ENCODE peak calls at places on chromosome 21, in eight cellular contexts. One of them, this sample, is unnamed.

GRCh38 chr21:33359446-33359845 is 34.7 kb downstream of the IFNAR1 start:
- DNase-seq in heart right ventricle: no peak
- DNase-seq in sigmoid colon: no peak
- DNase-seq in hepatocyte: no peak
- DNase-seq in GM12864: no peak
- DNase-seq in GM23338: no peak
- DNase-seq in prostate gland: no peak
- DNase-seq in cardiac muscle cell: no peak
- DNase-seq in this sample: no peak

GRCh38 chr21:46156678-46157077 is 1.3 kb upstream of the FTCD start:
- DNase-seq in heart right ventricle: no peak
- DNase-seq in sigmoid colon: no peak
- DNase-seq in hepatocyte: no peak
- DNase-seq in GM12864: no peak
- DNase-seq in GM23338: no peak
- DNase-seq in prostate gland: no peak
- DNase-seq in cardiac muscle cell: no peak
- DNase-seq in this sample: no peak

GRCh38 chr21:36681117-36681631 is 17.7 kb upstream of the SIM2 start:
- DNase-seq in heart right ventricle: no peak
- DNase-seq in sigmoid colon: no peak
- DNase-seq in hepatocyte: no peak
- DNase-seq in GM12864: no peak
- DNase-seq in GM23338: no peak
- DNase-seq in prostate gland: no peak
- DNase-seq in cardiac muscle cell: no peak
- DNase-seq in this sample: no peak

GRCh38 chr21:33185852-33186251 is 43.9 kb upstream of the IFNAR2 start:
- DNase-seq in heart right ventricle: no peak
- DNase-seq in sigmoid colon: no peak
- DNase-seq in hepatocyte: no peak
- DNase-seq in GM12864: no peak
- DNase-seq in GM23338: no peak
- DNase-seq in prostate gland: no peak
- DNase-seq in cardiac muscle cell: no peak
- DNase-seq in this sample: no peak

GRCh38 chr21:36350282-36350910 is 30.4 kb downstream of the MORC3 start:
- DNase-seq in heart right ventricle: no peak
- DNase-seq in sigmoid colon: no peak
- DNase-seq in hepatocyte: no peak
- DNase-seq in GM12864: no peak
- DNase-seq in GM23338: no peak
- DNase-seq in prostate gland: no peak
- DNase-seq in cardiac muscle cell: peak
- DNase-seq in this sample: no peak

GRCh38 chr21:40620386-40621145 is 226.4 kb downstream of the DSCAM start:
- DNase-seq in heart right ventricle: no peak
- DNase-seq in sigmoid colon: no peak
- DNase-seq in hepatocyte: no peak
- DNase-seq in GM12864: no peak
- DNase-seq in GM23338: no peak
- DNase-seq in prostate gland: no peak
- DNase-seq in cardiac muscle cell: no peak
- DNase-seq in this sample: no peak

GRCh38 chr21:46060596-46061061 is 37.3 kb upstream of the COL6A2 start:
- DNase-seq in heart right ventricle: peak
- DNase-seq in sigmoid colon: peak
- DNase-seq in hepatocyte: peak
- DNase-seq in GM12864: no peak
- DNase-seq in GM23338: no peak
- DNase-seq in prostate gland: no peak
- DNase-seq in cardiac muscle cell: peak
- DNase-seq in this sample: peak

GRCh38 chr21:21547368-21547953 is 549.3 kb downstream of the NCAM2 start:
- DNase-seq in heart right ventricle: no peak
- DNase-seq in sigmoid colon: no peak
- DNase-seq in hepatocyte: no peak
- DNase-seq in GM12864: no peak
- DNase-seq in GM23338: no peak
- DNase-seq in prostate gland: no peak
- DNase-seq in cardiac muscle cell: peak
- DNase-seq in this sample: no peak

GRCh38 chr21:26840206-26840605 is 5.0 kb downstream of the ADAMTS1 start:
- DNase-seq in heart right ventricle: peak
- DNase-seq in sigmoid colon: no peak
- DNase-seq in hepatocyte: no peak
- DNase-seq in GM12864: no peak
- DNase-seq in GM23338: no peak
- DNase-seq in prostate gland: no peak
- DNase-seq in cardiac muscle cell: peak
- DNase-seq in this sample: no peak

GRCh38 chr21:45637883-45638282 is 5.6 kb upstream of the PCBP3 start:
- DNase-seq in heart right ventricle: no peak
- DNase-seq in sigmoid colon: no peak
- DNase-seq in hepatocyte: no peak
- DNase-seq in GM12864: no peak
- DNase-seq in GM23338: peak
- DNase-seq in prostate gland: no peak
- DNase-seq in cardiac muscle cell: no peak
- DNase-seq in this sample: no peak

GRCh38 chr21:36461918-36462486 is 17.9 kb downstream of the CLDN14 start:
- DNase-seq in heart right ventricle: no peak
- DNase-seq in sigmoid colon: no peak
- DNase-seq in hepatocyte: no peak
- DNase-seq in GM12864: no peak
- DNase-seq in GM23338: peak
- DNase-seq in prostate gland: no peak
- DNase-seq in cardiac muscle cell: no peak
- DNase-seq in this sample: no peak

GRCh38 chr21:23624281-23624680 is 1983.0 kb downstream of the MRPL39 start:
- DNase-seq in heart right ventricle: peak
- DNase-seq in sigmoid colon: no peak
- DNase-seq in hepatocyte: no peak
- DNase-seq in GM12864: no peak
- DNase-seq in GM23338: no peak
- DNase-seq in prostate gland: no peak
- DNase-seq in cardiac muscle cell: no peak
- DNase-seq in this sample: no peak

GRCh38 chr21:46112731-46113215 is 14.9 kb downstream of the COL6A2 start:
- DNase-seq in heart right ventricle: peak
- DNase-seq in sigmoid colon: peak
- DNase-seq in hepatocyte: no peak
- DNase-seq in GM12864: no peak
- DNase-seq in GM23338: no peak
- DNase-seq in prostate gland: no peak
- DNase-seq in cardiac muscle cell: no peak
- DNase-seq in this sample: no peak

GRCh38 chr21:27406297-27407009 is 439.6 kb upstream of the ADAMTS5 start:
- DNase-seq in heart right ventricle: no peak
- DNase-seq in sigmoid colon: no peak
- DNase-seq in hepatocyte: no peak
- DNase-seq in GM12864: no peak
- DNase-seq in GM23338: no peak
- DNase-seq in prostate gland: no peak
- DNase-seq in cardiac muscle cell: peak
- DNase-seq in this sample: peak

GRCh38 chr21:27363719-27364479 is 397.0 kb upstream of the ADAMTS5 start:
- DNase-seq in heart right ventricle: no peak
- DNase-seq in sigmoid colon: no peak
- DNase-seq in hepatocyte: no peak
- DNase-seq in GM12864: no peak
- DNase-seq in GM23338: no peak
- DNase-seq in prostate gland: no peak
- DNase-seq in cardiac muscle cell: no peak
- DNase-seq in this sample: no peak

GRCh38 chr21:25564349-25564948 is 42.8 kb downstream of the MRPL39 start:
- DNase-seq in heart right ventricle: no peak
- DNase-seq in sigmoid colon: no peak
- DNase-seq in hepatocyte: no peak
- DNase-seq in GM12864: no peak
- DNase-seq in GM23338: no peak
- DNase-seq in prostate gland: no peak
- DNase-seq in cardiac muscle cell: no peak
- DNase-seq in this sample: no peak

GRCh38 chr21:25562660-25563059 is 44.6 kb downstream of the MRPL39 start:
- DNase-seq in heart right ventricle: no peak
- DNase-seq in sigmoid colon: no peak
- DNase-seq in hepatocyte: no peak
- DNase-seq in GM12864: no peak
- DNase-seq in GM23338: no peak
- DNase-seq in prostate gland: no peak
- DNase-seq in cardiac muscle cell: no peak
- DNase-seq in this sample: no peak

GRCh38 chr21:25560151-25560783 is 47.0 kb downstream of the MRPL39 start:
- DNase-seq in heart right ventricle: no peak
- DNase-seq in sigmoid colon: no peak
- DNase-seq in hepatocyte: no peak
- DNase-seq in GM12864: no peak
- DNase-seq in GM23338: no peak
- DNase-seq in prostate gland: no peak
- DNase-seq in cardiac muscle cell: peak
- DNase-seq in this sample: no peak

GRCh38 chr21:25563399-25564116 is 43.7 kb downstream of the MRPL39 start:
- DNase-seq in heart right ventricle: no peak
- DNase-seq in sigmoid colon: no peak
- DNase-seq in hepatocyte: no peak
- DNase-seq in GM12864: no peak
- DNase-seq in GM23338: no peak
- DNase-seq in prostate gland: no peak
- DNase-seq in cardiac muscle cell: peak
- DNase-seq in this sample: no peak

GRCh38 chr21:25561668-25562641 is 45.3 kb downstream of the MRPL39 start:
- DNase-seq in heart right ventricle: peak
- DNase-seq in sigmoid colon: peak
- DNase-seq in hepatocyte: peak
- DNase-seq in GM12864: no peak
- DNase-seq in GM23338: peak
- DNase-seq in prostate gland: no peak
- DNase-seq in cardiac muscle cell: peak
- DNase-seq in this sample: no peak
- TF ChIP-seq CTCF in heart right ventricle: peak
- TF ChIP-seq CTCF in sigmoid colon: no peak
- TF ChIP-seq CTCF in hepatocyte: peak
- TF ChIP-seq CTCF in GM12864: peak
- TF ChIP-seq CTCF in GM23338: peak
- TF ChIP-seq CTCF in prostate gland: no peak
- TF ChIP-seq CTCF in cardiac muscle cell: peak
- TF ChIP-seq CTCF in this sample: peak

GRCh38 chr21:15192243-15192642 is 127.4 kb upstream of the NRIP1 start:
- DNase-seq in heart right ventricle: no peak
- DNase-seq in sigmoid colon: no peak
- DNase-seq in hepatocyte: peak
- DNase-seq in GM12864: no peak
- DNase-seq in GM23338: no peak
- DNase-seq in prostate gland: peak
- DNase-seq in cardiac muscle cell: peak
- DNase-seq in this sample: no peak

GRCh38 chr21:15190837-15191236 is 126.0 kb upstream of the NRIP1 start:
- DNase-seq in heart right ventricle: no peak
- DNase-seq in sigmoid colon: no peak
- DNase-seq in hepatocyte: no peak
- DNase-seq in GM12864: no peak
- DNase-seq in GM23338: no peak
- DNase-seq in prostate gland: no peak
- DNase-seq in cardiac muscle cell: no peak
- DNase-seq in this sample: no peak

GRCh38 chr21:15191342-15191741 is 126.5 kb upstream of the NRIP1 start:
- DNase-seq in heart right ventricle: no peak
- DNase-seq in sigmoid colon: no peak
- DNase-seq in hepatocyte: no peak
- DNase-seq in GM12864: no peak
- DNase-seq in GM23338: no peak
- DNase-seq in prostate gland: no peak
- DNase-seq in cardiac muscle cell: no peak
- DNase-seq in this sample: no peak

GRCh38 chr21:15193937-15194336 is 129.1 kb upstream of the NRIP1 start:
- DNase-seq in heart right ventricle: no peak
- DNase-seq in sigmoid colon: no peak
- DNase-seq in hepatocyte: no peak
- DNase-seq in GM12864: no peak
- DNase-seq in GM23338: no peak
- DNase-seq in prostate gland: no peak
- DNase-seq in cardiac muscle cell: no peak
- DNase-seq in this sample: no peak

GRCh38 chr21:15190412-15190811 is 125.6 kb upstream of the NRIP1 start:
- DNase-seq in heart right ventricle: no peak
- DNase-seq in sigmoid colon: no peak
- DNase-seq in hepatocyte: no peak
- DNase-seq in GM12864: no peak
- DNase-seq in GM23338: no peak
- DNase-seq in prostate gland: no peak
- DNase-seq in cardiac muscle cell: no peak
- DNase-seq in this sample: no peak
- H3K4me3 ChIP-seq in heart right ventricle: no peak
- H3K4me3 ChIP-seq in sigmoid colon: no peak
- H3K4me3 ChIP-seq in hepatocyte: no peak
- H3K4me3 ChIP-seq in GM12864: no peak
- H3K4me3 ChIP-seq in GM23338: no peak
- H3K4me3 ChIP-seq in prostate gland: no peak
- H3K4me3 ChIP-seq in cardiac muscle cell: no peak
- H3K4me3 ChIP-seq in this sample: no peak

GRCh38 chr21:41931041-41931451 is 22.8 kb downstream of the C2CD2 start:
- DNase-seq in heart right ventricle: no peak
- DNase-seq in sigmoid colon: peak
- DNase-seq in hepatocyte: peak
- DNase-seq in GM12864: no peak
- DNase-seq in GM23338: no peak
- DNase-seq in prostate gland: no peak
- DNase-seq in cardiac muscle cell: peak
- DNase-seq in this sample: no peak
- TF ChIP-seq CTCF in heart right ventricle: no peak
- TF ChIP-seq CTCF in sigmoid colon: no peak
- TF ChIP-seq CTCF in hepatocyte: no peak
- TF ChIP-seq CTCF in GM12864: no peak
- TF ChIP-seq CTCF in GM23338: no peak
- TF ChIP-seq CTCF in prostate gland: no peak
- TF ChIP-seq CTCF in cardiac muscle cell: no peak
- TF ChIP-seq CTCF in this sample: no peak

DNA sequence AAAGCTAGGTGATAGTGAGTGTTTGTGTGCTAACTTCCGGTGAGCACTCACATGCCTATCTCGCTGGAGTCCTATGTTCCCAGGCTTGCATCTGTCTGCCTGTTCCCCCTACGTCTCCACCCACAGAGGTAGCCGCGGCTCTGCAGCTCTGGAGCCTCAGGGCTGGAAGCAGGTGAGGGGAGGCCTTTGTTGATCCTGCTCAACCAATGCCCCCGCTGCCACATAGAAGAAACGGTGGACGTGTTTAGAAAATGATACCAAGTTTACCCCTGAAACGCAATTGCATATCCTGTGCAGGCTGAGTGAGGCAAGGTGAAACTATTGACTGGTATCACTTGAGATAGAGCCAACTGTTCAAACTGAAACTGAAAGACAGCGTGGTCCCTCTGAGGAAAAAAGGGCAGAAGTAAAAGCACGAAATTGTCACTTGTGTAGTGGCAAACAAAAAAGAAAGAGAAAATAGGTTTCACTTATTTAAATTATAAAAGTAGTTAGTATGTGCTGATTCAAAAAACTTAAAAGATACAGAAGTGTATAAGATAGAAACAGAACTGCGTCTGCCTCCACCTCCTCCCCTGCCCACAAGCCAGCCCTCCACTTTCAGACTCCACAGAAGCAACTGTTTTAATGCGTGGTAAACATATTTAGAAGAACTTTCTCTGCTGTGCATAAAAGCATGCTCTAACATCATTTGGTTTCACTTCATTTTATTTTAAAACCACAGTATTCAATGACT is 38.6 kb upstream of the ETS2 start:
- DNase-seq in heart right ventricle: no peak
- DNase-seq in sigmoid colon: no peak
- DNase-seq in hepatocyte: no peak
- DNase-seq in GM12864: peak
- DNase-seq in GM23338: no peak
- DNase-seq in prostate gland: peak
- DNase-seq in cardiac muscle cell: no peak
- DNase-seq in this sample: no peak
- H3K4me3 ChIP-seq in heart right ventricle: peak
- H3K4me3 ChIP-seq in sigmoid colon: peak
- H3K4me3 ChIP-seq in hepatocyte: no peak
- H3K4me3 ChIP-seq in GM12864: peak
- H3K4me3 ChIP-seq in GM23338: no peak
- H3K4me3 ChIP-seq in prostate gland: peak
- H3K4me3 ChIP-seq in cardiac muscle cell: no peak
- H3K4me3 ChIP-seq in this sample: no peak

This sample was measured in AG09309.